ENCODE peak calls at places on chromosomes 3 and 15, in five cellular contexts. X is fibroblast of mammary gland, A is fibroblast of pulmonary artery, N is heart right ventricle, F is ovary. Y is an unnamed sample.
A peak's percentile ranks its signal among the peaks of the same experiment; 100 is the strongest.

GRCh38 chr15:94582368-94582767 is 351.0 kb downstream of the MCTP2 start:
- DNase-seq in X (no peak), A (peak; percentile 25), N (peak; percentile 30), F (no peak), Y (no peak)

GRCh38 chr3:52851348-52851747 is 16.5 kb upstream of the MUSTN1 start:
- DNase-seq in X (peak; percentile 49), A (peak; percentile 56), N (no peak), F (no peak), Y (no peak)

GRCh38 chr3:165210727-165211126 is 14.5 kb upstream of the SLITRK3 start:
- DNase-seq in X (no peak), A (no peak), N (no peak), F (no peak), Y (no peak)

GRCh38 chr15:98920091-98920880 is 87.3 kb downstream of the PGPEP1L start:
- DNase-seq in X (peak; percentile 25), A (no peak), N (no peak), F (no peak), Y (no peak)

GRCh38 chr3:10164546-10165393 is at the start of gene IRAK2:
- DNase-seq in X (peak; percentile 38), A (peak; percentile 61), N (peak; percentile 70), F (peak; percentile 82), Y (peak; percentile 79)

GRCh38 chr3:126464093-126464492 is 11.6 kb downstream of the ZXDC start:
- DNase-seq in X (no peak), A (no peak), N (no peak), F (no peak), Y (no peak)

GRCh38 chr3:158120330-158120729 is 10.4 kb downstream of the RSRC1 start:
- DNase-seq in X (no peak), A (no peak), N (no peak), F (no peak), Y (no peak)

GRCh38 chr15:49625460-49626036 is 4.7 kb downstream of the DTWD1 start:
- DNase-seq in X (peak; percentile 39), A (no peak), N (no peak), F (no peak), Y (no peak)

GRCh38 chr3:188000361-188000861 is 153.5 kb upstream of the LPP start:
- DNase-seq in X (no peak), A (no peak), N (no peak), F (no peak), Y (no peak)

GRCh38 chr3:160941885-160942494 is 163.2 kb downstream of the B3GALNT1 start:
- DNase-seq in X (peak; percentile 76), A (peak; percentile 83), N (peak; percentile 79), F (no peak), Y (no peak)

GRCh38 chr3:38805765-38806386 is 10.1 kb downstream of the SCN10A start:
- DNase-seq in X (peak; percentile 75), A (peak; percentile 85), N (peak; percentile 55), F (no peak), Y (no peak)

GRCh38 chr15:25287823-25288222 is 151.0 kb downstream of the UBE3A start:
- DNase-seq in X (no peak), A (no peak), N (no peak), F (no peak), Y (no peak)

GRCh38 chr15:68846851-68847439 is 26.2 kb upstream of the ANP32A start:
- DNase-seq in X (no peak), A (no peak), N (no peak), F (no peak), Y (no peak)

GRCh38 chr15:68849477-68849876 is 28.8 kb upstream of the ANP32A start:
- DNase-seq in X (no peak), A (no peak), N (no peak), F (no peak), Y (no peak)

GRCh38 chr15:68844856-68845550 is 24.3 kb upstream of the ANP32A start:
- DNase-seq in X (no peak), A (no peak), N (no peak), F (no peak), Y (no peak)

GRCh38 chr15:68842958-68843357 is 22.3 kb upstream of the ANP32A start:
- DNase-seq in X (no peak), A (no peak), N (no peak), F (no peak), Y (no peak)

GRCh38 chr15:68843425-68844311 is 23.0 kb upstream of the ANP32A start:
- DNase-seq in X (peak; percentile 3), A (peak; percentile 24), N (no peak), F (no peak), Y (no peak)
- H3K4me3 ChIP-seq in X (no peak overlapping the region), A (peak overlapping the region; percentile 28), N (peak overlapping the region; percentile 25), F (peak overlapping the region; percentile 23), Y (peak overlapping the region; percentile 66)

GRCh38 chr15:65182538-65182937 is 2.6 kb downstream of the CLPX start:
- DNase-seq in X (no peak), A (no peak), N (no peak), F (no peak), Y (no peak)
- H3K4me3 ChIP-seq in X (no peak overlapping the region), A (no peak overlapping the region), N (no peak overlapping the region), F (no peak overlapping the region), Y (peak overlapping the region; percentile 85)

GRCh38 chr3:123421353-123422174 is 27.3 kb downstream of the ADCY5 start:
- DNase-seq in X (peak; percentile 5), A (peak; percentile 14), N (no peak), F (peak; percentile 79), Y (peak; percentile 60)

GRCh38 chr3:123416647-123417046 is 32.2 kb downstream of the ADCY5 start:
- DNase-seq in X (no peak), A (no peak), N (no peak), F (no peak), Y (no peak)

GRCh38 chr3:123419850-123420292 is 29.0 kb downstream of the ADCY5 start:
- DNase-seq in X (peak; percentile 2), A (no peak), N (peak; percentile 71), F (no peak), Y (peak; percentile 77)

GRCh38 chr3:123420416-123420968 is 28.4 kb downstream of the ADCY5 start:
- DNase-seq in X (no peak), A (no peak), N (no peak), F (no peak), Y (no peak)

DNA sequence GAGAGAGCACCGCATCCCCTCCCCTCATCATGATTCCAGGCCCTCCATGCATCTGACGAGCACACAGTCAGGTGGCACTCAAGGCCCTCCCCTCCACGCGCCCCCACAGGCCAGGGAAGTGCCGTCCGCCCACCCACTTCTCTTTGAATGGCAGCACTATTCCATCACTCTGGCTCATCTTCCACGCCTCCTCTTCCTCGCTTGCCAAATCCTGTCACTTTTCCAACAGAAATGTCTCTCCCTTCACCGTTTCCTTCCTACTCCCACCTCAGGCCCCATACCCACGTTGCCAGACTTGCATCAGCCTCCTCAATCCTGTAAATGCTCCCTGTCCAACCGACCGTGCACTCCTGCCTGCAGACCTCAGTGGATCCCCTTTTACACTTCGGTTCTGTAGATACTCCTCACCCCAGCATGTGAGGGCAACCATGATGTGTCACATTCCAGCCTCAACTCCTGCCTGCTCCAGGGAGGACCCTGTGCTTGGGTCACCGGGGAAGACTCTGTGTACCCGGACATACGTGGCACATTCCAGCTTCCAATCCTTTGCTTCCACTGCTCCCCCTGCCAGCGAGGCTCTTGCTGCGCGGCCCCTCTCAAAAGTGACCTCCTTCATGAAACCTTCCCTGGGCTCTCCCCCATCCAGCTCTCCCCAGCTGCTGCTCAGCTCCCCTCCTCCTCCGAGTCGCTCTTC is 29.6 kb downstream of the ADCY5 start:
- DNase-seq in X (no peak), A (no peak), N (no peak), F (no peak), Y (no peak)
- H3K4me3 ChIP-seq in X (no peak overlapping the region), A (no peak overlapping the region), N (no peak overlapping the region), F (no peak overlapping the region), Y (no peak overlapping the region)

DNA sequence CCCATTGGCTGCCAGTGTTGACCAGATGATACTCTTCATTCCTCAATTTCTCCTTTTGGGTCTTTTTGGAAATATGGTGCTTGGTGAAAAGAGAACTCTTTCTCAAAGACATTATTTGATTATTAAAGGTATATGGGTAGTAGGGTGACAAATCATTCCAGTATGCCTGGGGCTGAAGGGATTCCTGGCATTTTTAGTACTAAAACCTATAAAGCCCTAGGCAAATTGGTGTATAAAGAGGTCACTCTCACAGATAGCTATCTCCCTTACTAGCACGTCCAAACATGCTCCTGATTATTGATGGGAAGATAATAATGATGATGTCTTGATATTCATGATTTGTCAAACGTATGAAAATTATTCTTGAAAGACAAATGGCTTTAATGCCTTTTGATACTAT is 1.1 kb downstream of the GABRR3 start:
- DNase-seq in X (no peak), A (no peak), N (no peak), F (no peak), Y (no peak)
- H3K4me3 ChIP-seq in X (no peak overlapping the region), A (no peak overlapping the region), N (no peak overlapping the region), F (no peak overlapping the region), Y (no peak overlapping the region)

GRCh38 chr3:122390665-122391064 is 6.7 kb downstream of the FAM162A start:
- DNase-seq in X (no peak), A (peak; percentile 6), N (no peak), F (no peak), Y (no peak)

GRCh38 chr3:122391674-122392446 is 7.9 kb downstream of the FAM162A start:
- DNase-seq in X (no peak), A (no peak), N (no peak), F (no peak), Y (no peak)

GRCh38 chr3:122395582-122395981 is 11.6 kb downstream of the FAM162A start:
- DNase-seq in X (peak; percentile 27), A (no peak), N (no peak), F (no peak), Y (no peak)

GRCh38 chr3:122394173-122394572 is 10.2 kb downstream of the FAM162A start:
- DNase-seq in X (no peak), A (no peak), N (no peak), F (no peak), Y (no peak)

GRCh38 chr3:122392868-122393844 is 9.2 kb downstream of the FAM162A start:
- DNase-seq in X (peak; percentile 64), A (peak; percentile 67), N (no peak), F (no peak), Y (no peak)
- H3K4me3 ChIP-seq in X (no peak overlapping the region), A (no peak overlapping the region), N (no peak overlapping the region), F (no peak overlapping the region), Y (no peak overlapping the region)

GRCh38 chr3:12967751-12968209 is 105.4 kb downstream of the IQSEC1 start:
- DNase-seq in X (peak; percentile 79), A (peak; percentile 90), N (peak; percentile 90), F (peak; percentile 96), Y (peak; percentile 91)

GRCh38 chr3:12963869-12964712 is 109.1 kb downstream of the IQSEC1 start:
- DNase-seq in X (peak; percentile 78), A (peak; percentile 51), N (peak; percentile 42), F (peak; percentile 61), Y (no peak)

GRCh38 chr3:12966847-12967750 is 106.1 kb downstream of the IQSEC1 start:
- DNase-seq in X (peak; percentile 18), A (peak; percentile 22), N (no peak), F (peak; percentile 52), Y (no peak)

GRCh38 chr3:12964713-12965612 is 108.3 kb downstream of the IQSEC1 start:
- DNase-seq in X (no peak), A (no peak), N (no peak), F (no peak), Y (no peak)

GRCh38 chr3:12965999-12966846 is 107.0 kb downstream of the IQSEC1 start:
- DNase-seq in X (no peak), A (no peak), N (no peak), F (no peak), Y (no peak)
- H3K4me3 ChIP-seq in X (peak overlapping the region; percentile 74), A (peak overlapping the region; percentile 75), N (peak overlapping the region; percentile 83), F (peak overlapping the region; percentile 66), Y (peak overlapping the region; percentile 94)

Y was measured in left ventricle myocardium inferior.